ENCODE peak calls at places on chromosomes 2 and 18, in nine cellular contexts. One of them, this sample, is unnamed. For H3K4me1 and H3K9me3, the result is how much of the 10 kb centered on the place peaks cover.

GRCh38 chr18:70195852-70196434 is 9.5 kb downstream of the RTTN start:
- DNase-seq in astrocyte: peak
- DNase-seq in fibroblast of lung: peak
- DNase-seq in IMR-90: peak
- DNase-seq in lung: no peak
- DNase-seq in upper lobe of right lung: no peak
- DNase-seq in CD4-positive, CD25-positive, alpha-beta regulatory T cell: peak
- DNase-seq in adrenal gland: peak
- DNase-seq in hepatocyte: peak
- DNase-seq in this sample: peak

GRCh38 chr2:33491685-33492084 is 15.2 kb downstream of the RASGRP3 start:
- DNase-seq in astrocyte: no peak
- DNase-seq in fibroblast of lung: no peak
- DNase-seq in IMR-90: no peak
- DNase-seq in lung: no peak
- DNase-seq in upper lobe of right lung: no peak
- DNase-seq in CD4-positive, CD25-positive, alpha-beta regulatory T cell: no peak
- DNase-seq in adrenal gland: no peak
- DNase-seq in hepatocyte: peak
- DNase-seq in this sample: no peak

GRCh38 chr2:155727097-155727906 is 605.2 kb downstream of the NR4A2 start:
- DNase-seq in astrocyte: no peak
- DNase-seq in fibroblast of lung: no peak
- DNase-seq in IMR-90: no peak
- DNase-seq in lung: no peak
- DNase-seq in upper lobe of right lung: no peak
- DNase-seq in CD4-positive, CD25-positive, alpha-beta regulatory T cell: no peak
- DNase-seq in adrenal gland: no peak
- DNase-seq in hepatocyte: no peak
- DNase-seq in this sample: no peak

GRCh38 chr2:216478151-216478550 is 20.5 kb upstream of the RPL37A start:
- DNase-seq in astrocyte: peak
- DNase-seq in fibroblast of lung: peak
- DNase-seq in IMR-90: peak
- DNase-seq in lung: no peak
- DNase-seq in upper lobe of right lung: no peak
- DNase-seq in CD4-positive, CD25-positive, alpha-beta regulatory T cell: no peak
- DNase-seq in adrenal gland: no peak
- DNase-seq in hepatocyte: no peak
- DNase-seq in this sample: no peak

GRCh38 chr2:215423234-215423633 is 12.6 kb downstream of the FN1 start:
- DNase-seq in astrocyte: peak
- DNase-seq in fibroblast of lung: peak
- DNase-seq in IMR-90: no peak
- DNase-seq in lung: no peak
- DNase-seq in upper lobe of right lung: no peak
- DNase-seq in CD4-positive, CD25-positive, alpha-beta regulatory T cell: no peak
- DNase-seq in adrenal gland: no peak
- DNase-seq in hepatocyte: no peak
- DNase-seq in this sample: no peak

GRCh38 chr2:201643216-201643651 is at the start of gene TMEM237:
- DNase-seq in astrocyte: peak
- DNase-seq in fibroblast of lung: peak
- DNase-seq in IMR-90: peak
- DNase-seq in lung: peak
- DNase-seq in upper lobe of right lung: peak
- DNase-seq in CD4-positive, CD25-positive, alpha-beta regulatory T cell: no peak
- DNase-seq in adrenal gland: peak
- DNase-seq in hepatocyte: peak
- DNase-seq in this sample: peak

GRCh38 chr2:158457826-158458616 is 1.3 kb downstream of the PKP4 start:
- DNase-seq in astrocyte: peak
- DNase-seq in fibroblast of lung: peak
- DNase-seq in IMR-90: peak
- DNase-seq in lung: peak
- DNase-seq in upper lobe of right lung: peak
- DNase-seq in CD4-positive, CD25-positive, alpha-beta regulatory T cell: peak
- DNase-seq in adrenal gland: peak
- DNase-seq in hepatocyte: peak
- DNase-seq in this sample: peak

GRCh38 chr18:37122877-37123276 is 293.9 kb downstream of the KIAA1328 start:
- DNase-seq in astrocyte: peak
- DNase-seq in fibroblast of lung: no peak
- DNase-seq in IMR-90: no peak
- DNase-seq in lung: no peak
- DNase-seq in upper lobe of right lung: no peak
- DNase-seq in CD4-positive, CD25-positive, alpha-beta regulatory T cell: no peak
- DNase-seq in adrenal gland: no peak
- DNase-seq in hepatocyte: peak
- DNase-seq in this sample: no peak

GRCh38 chr2:46339200-46339599 is 42.0 kb downstream of the EPAS1 start:
- DNase-seq in astrocyte: no peak
- DNase-seq in fibroblast of lung: no peak
- DNase-seq in IMR-90: no peak
- DNase-seq in lung: no peak
- DNase-seq in upper lobe of right lung: no peak
- DNase-seq in CD4-positive, CD25-positive, alpha-beta regulatory T cell: no peak
- DNase-seq in adrenal gland: no peak
- DNase-seq in hepatocyte: no peak
- DNase-seq in this sample: no peak

GRCh38 chr2:100453853-100454252 is 16.4 kb upstream of the NMS start:
- DNase-seq in astrocyte: no peak
- DNase-seq in fibroblast of lung: no peak
- DNase-seq in IMR-90: no peak
- DNase-seq in lung: no peak
- DNase-seq in upper lobe of right lung: no peak
- DNase-seq in CD4-positive, CD25-positive, alpha-beta regulatory T cell: no peak
- DNase-seq in adrenal gland: no peak
- DNase-seq in hepatocyte: no peak
- DNase-seq in this sample: no peak

GRCh38 chr2:109137616-109138015 is 8.6 kb downstream of the SH3RF3 start:
- DNase-seq in astrocyte: no peak
- DNase-seq in fibroblast of lung: no peak
- DNase-seq in IMR-90: no peak
- DNase-seq in lung: no peak
- DNase-seq in upper lobe of right lung: no peak
- DNase-seq in CD4-positive, CD25-positive, alpha-beta regulatory T cell: no peak
- DNase-seq in adrenal gland: no peak
- DNase-seq in hepatocyte: no peak
- DNase-seq in this sample: no peak

GRCh38 chr18:32683044-32683443 is 89.8 kb downstream of the KLHL14 start:
- DNase-seq in astrocyte: no peak
- DNase-seq in fibroblast of lung: no peak
- DNase-seq in IMR-90: no peak
- DNase-seq in lung: no peak
- DNase-seq in upper lobe of right lung: no peak
- DNase-seq in CD4-positive, CD25-positive, alpha-beta regulatory T cell: no peak
- DNase-seq in adrenal gland: no peak
- DNase-seq in hepatocyte: no peak
- DNase-seq in this sample: no peak

GRCh38 chr2:84942166-84942565 is 28.8 kb upstream of the KCMF1 start:
- DNase-seq in astrocyte: no peak
- DNase-seq in fibroblast of lung: no peak
- DNase-seq in IMR-90: no peak
- DNase-seq in lung: no peak
- DNase-seq in upper lobe of right lung: no peak
- DNase-seq in CD4-positive, CD25-positive, alpha-beta regulatory T cell: no peak
- DNase-seq in adrenal gland: no peak
- DNase-seq in hepatocyte: no peak
- DNase-seq in this sample: no peak

GRCh38 chr2:84940836-84941412 is 30.0 kb upstream of the KCMF1 start:
- DNase-seq in astrocyte: no peak
- DNase-seq in fibroblast of lung: no peak
- DNase-seq in IMR-90: no peak
- DNase-seq in lung: no peak
- DNase-seq in upper lobe of right lung: no peak
- DNase-seq in CD4-positive, CD25-positive, alpha-beta regulatory T cell: no peak
- DNase-seq in adrenal gland: no peak
- DNase-seq in hepatocyte: no peak
- DNase-seq in this sample: no peak

GRCh38 chr2:84939426-84940087 is 31.4 kb upstream of the KCMF1 start:
- DNase-seq in astrocyte: no peak
- DNase-seq in fibroblast of lung: no peak
- DNase-seq in IMR-90: no peak
- DNase-seq in lung: no peak
- DNase-seq in upper lobe of right lung: no peak
- DNase-seq in CD4-positive, CD25-positive, alpha-beta regulatory T cell: peak
- DNase-seq in adrenal gland: no peak
- DNase-seq in hepatocyte: no peak
- DNase-seq in this sample: peak

GRCh38 chr2:84938194-84938879 is 32.6 kb upstream of the KCMF1 start:
- DNase-seq in astrocyte: peak
- DNase-seq in fibroblast of lung: no peak
- DNase-seq in IMR-90: no peak
- DNase-seq in lung: no peak
- DNase-seq in upper lobe of right lung: no peak
- DNase-seq in CD4-positive, CD25-positive, alpha-beta regulatory T cell: peak
- DNase-seq in adrenal gland: no peak
- DNase-seq in hepatocyte: no peak
- DNase-seq in this sample: peak

GRCh38 chr2:84940088-84940470 is 30.9 kb upstream of the KCMF1 start:
- DNase-seq in astrocyte: no peak
- DNase-seq in fibroblast of lung: no peak
- DNase-seq in IMR-90: no peak
- DNase-seq in lung: no peak
- DNase-seq in upper lobe of right lung: no peak
- DNase-seq in CD4-positive, CD25-positive, alpha-beta regulatory T cell: no peak
- DNase-seq in adrenal gland: no peak
- DNase-seq in hepatocyte: no peak
- DNase-seq in this sample: no peak
- H3K4me3 ChIP-seq in astrocyte: no peak
- H3K4me3 ChIP-seq in fibroblast of lung: no peak
- H3K4me3 ChIP-seq in IMR-90: no peak
- H3K4me3 ChIP-seq in lung: no peak
- H3K4me3 ChIP-seq in upper lobe of right lung: no peak
- H3K4me3 ChIP-seq in CD4-positive, CD25-positive, alpha-beta regulatory T cell: peak
- H3K4me3 ChIP-seq in adrenal gland: no peak
- H3K4me3 ChIP-seq in hepatocyte: no peak
- H3K4me3 ChIP-seq in this sample: no peak

GRCh38 chr18:76488190-76488589 is 6.9 kb downstream of the ZNF516 start:
- DNase-seq in astrocyte: peak
- DNase-seq in fibroblast of lung: peak
- DNase-seq in IMR-90: peak
- DNase-seq in lung: no peak
- DNase-seq in upper lobe of right lung: no peak
- DNase-seq in CD4-positive, CD25-positive, alpha-beta regulatory T cell: no peak
- DNase-seq in adrenal gland: no peak
- DNase-seq in hepatocyte: no peak
- DNase-seq in this sample: no peak
- H3K4me1 ChIP-seq in astrocyte: under half
- H3K4me1 ChIP-seq in fibroblast of lung: under half
- H3K4me1 ChIP-seq in IMR-90: under half
- H3K4me1 ChIP-seq in lung: under half
- H3K4me1 ChIP-seq in upper lobe of right lung: under half
- H3K4me1 ChIP-seq in CD4-positive, CD25-positive, alpha-beta regulatory T cell: under half
- H3K4me1 ChIP-seq in adrenal gland: under half
- H3K4me1 ChIP-seq in hepatocyte: under half
- H3K4me1 ChIP-seq in this sample: under half

GRCh38 chr2:222300725-222301295 is 2.0 kb upstream of the PAX3 start:
- DNase-seq in astrocyte: no peak
- DNase-seq in fibroblast of lung: no peak
- DNase-seq in IMR-90: no peak
- DNase-seq in lung: no peak
- DNase-seq in upper lobe of right lung: no peak
- DNase-seq in CD4-positive, CD25-positive, alpha-beta regulatory T cell: no peak
- DNase-seq in adrenal gland: no peak
- DNase-seq in hepatocyte: no peak
- DNase-seq in this sample: no peak

GRCh38 chr2:222298311-222299150 is at the start of gene PAX3:
- DNase-seq in astrocyte: peak
- DNase-seq in fibroblast of lung: no peak
- DNase-seq in IMR-90: no peak
- DNase-seq in lung: no peak
- DNase-seq in upper lobe of right lung: no peak
- DNase-seq in CD4-positive, CD25-positive, alpha-beta regulatory T cell: no peak
- DNase-seq in adrenal gland: no peak
- DNase-seq in hepatocyte: no peak
- DNase-seq in this sample: no peak

GRCh38 chr2:222301296-222301997 is 2.6 kb upstream of the PAX3 start:
- DNase-seq in astrocyte: no peak
- DNase-seq in fibroblast of lung: no peak
- DNase-seq in IMR-90: no peak
- DNase-seq in lung: no peak
- DNase-seq in upper lobe of right lung: no peak
- DNase-seq in CD4-positive, CD25-positive, alpha-beta regulatory T cell: no peak
- DNase-seq in adrenal gland: no peak
- DNase-seq in hepatocyte: no peak
- DNase-seq in this sample: no peak

GRCh38 chr2:222298000-222298310 is 843 bp downstream of the PAX3 start:
- DNase-seq in astrocyte: no peak
- DNase-seq in fibroblast of lung: no peak
- DNase-seq in IMR-90: no peak
- DNase-seq in lung: no peak
- DNase-seq in upper lobe of right lung: no peak
- DNase-seq in CD4-positive, CD25-positive, alpha-beta regulatory T cell: no peak
- DNase-seq in adrenal gland: no peak
- DNase-seq in hepatocyte: no peak
- DNase-seq in this sample: no peak

DNA sequence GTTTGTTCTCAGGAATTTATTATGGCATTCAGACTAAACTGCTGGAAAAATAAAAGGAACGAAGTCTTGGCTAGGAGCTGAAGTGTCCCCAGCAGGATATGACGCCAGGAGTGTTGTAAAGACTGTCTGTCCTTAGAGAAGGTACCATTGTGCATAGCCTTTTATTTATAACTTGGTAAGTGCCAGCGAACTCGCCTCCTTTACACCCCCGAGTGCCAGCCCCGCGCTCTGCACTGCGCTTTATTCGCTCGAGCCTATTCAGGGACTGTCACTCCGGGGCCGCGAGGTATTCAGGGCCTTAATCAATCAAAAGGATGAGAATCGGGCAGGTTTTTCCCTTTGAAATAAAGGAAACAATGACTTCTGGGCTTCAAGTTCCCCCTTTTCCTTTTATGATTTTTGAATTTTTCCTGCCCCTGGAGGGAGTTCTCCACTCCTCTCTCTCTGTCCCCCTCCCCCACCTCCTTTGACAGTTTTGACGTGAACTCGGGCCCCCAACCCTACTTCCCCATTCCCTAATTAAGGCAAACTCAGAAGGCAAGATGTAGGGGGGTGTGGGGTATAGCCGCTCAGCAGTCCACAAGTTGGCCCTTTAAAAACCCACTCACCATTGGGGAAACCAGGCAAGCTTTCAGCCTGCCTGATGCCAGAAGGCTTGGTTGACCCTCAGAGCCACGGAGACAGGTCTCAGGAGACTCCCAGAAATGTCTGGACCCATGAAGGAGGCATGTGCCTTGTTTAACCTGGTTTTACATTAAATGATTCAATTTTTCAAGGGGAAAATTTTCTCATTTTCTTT is 1.3 kb upstream of the PAX3 start:
- DNase-seq in astrocyte: no peak
- DNase-seq in fibroblast of lung: no peak
- DNase-seq in IMR-90: no peak
- DNase-seq in lung: no peak
- DNase-seq in upper lobe of right lung: no peak
- DNase-seq in CD4-positive, CD25-positive, alpha-beta regulatory T cell: no peak
- DNase-seq in adrenal gland: no peak
- DNase-seq in hepatocyte: no peak
- DNase-seq in this sample: no peak
- H3K9me3 ChIP-seq in astrocyte: under half
- H3K9me3 ChIP-seq in fibroblast of lung: under half
- H3K9me3 ChIP-seq in IMR-90: under half
- H3K9me3 ChIP-seq in lung: under half
- H3K9me3 ChIP-seq in upper lobe of right lung: under half
- H3K9me3 ChIP-seq in CD4-positive, CD25-positive, alpha-beta regulatory T cell: under half
- H3K9me3 ChIP-seq in adrenal gland: under half
- H3K9me3 ChIP-seq in hepatocyte: under half
- H3K9me3 ChIP-seq in this sample: under half

GRCh38 chr2:171406044-171406443 is 27.7 kb downstream of the METTL8 start:
- DNase-seq in astrocyte: no peak
- DNase-seq in fibroblast of lung: no peak
- DNase-seq in IMR-90: no peak
- DNase-seq in lung: no peak
- DNase-seq in upper lobe of right lung: no peak
- DNase-seq in CD4-positive, CD25-positive, alpha-beta regulatory T cell: no peak
- DNase-seq in adrenal gland: no peak
- DNase-seq in hepatocyte: no peak
- DNase-seq in this sample: no peak
- H3K4me3 ChIP-seq in astrocyte: no peak
- H3K4me3 ChIP-seq in fibroblast of lung: no peak
- H3K4me3 ChIP-seq in IMR-90: no peak
- H3K4me3 ChIP-seq in lung: no peak
- H3K4me3 ChIP-seq in upper lobe of right lung: no peak
- H3K4me3 ChIP-seq in CD4-positive, CD25-positive, alpha-beta regulatory T cell: no peak
- H3K4me3 ChIP-seq in adrenal gland: no peak
- H3K4me3 ChIP-seq in hepatocyte: no peak
- H3K4me3 ChIP-seq in this sample: no peak